ENCODE peak calls at places on chromosome 14, in nine cellular contexts. One of them, this sample, is unnamed. For H3K4me1, the result is how much of the 10 kb centered on the place peaks cover.

GRCh38 chr14:88841741-88842140 is 17.3 kb downstream of the TTC8 start:
- DNase-seq in neuronal stem cell: no peak
- DNase-seq in left lung: no peak
- DNase-seq in right cardiac atrium: no peak
- DNase-seq in body of pancreas: no peak
- DNase-seq in psoas muscle: no peak
- DNase-seq in tibial artery: no peak
- DNase-seq in CD4-positive, CD25-positive, alpha-beta regulatory T cell: no peak
- DNase-seq in adipocyte: no peak
- DNase-seq in this sample: no peak

GRCh38 chr14:70856851-70857498 is 47.7 kb upstream of the MAP3K9 start:
- DNase-seq in neuronal stem cell: no peak
- DNase-seq in left lung: no peak
- DNase-seq in right cardiac atrium: no peak
- DNase-seq in body of pancreas: no peak
- DNase-seq in psoas muscle: no peak
- DNase-seq in tibial artery: no peak
- DNase-seq in CD4-positive, CD25-positive, alpha-beta regulatory T cell: no peak
- DNase-seq in adipocyte: peak
- DNase-seq in this sample: no peak

GRCh38 chr14:92556863-92557543 is 43.4 kb downstream of the RIN3 start:
- DNase-seq in neuronal stem cell: no peak
- DNase-seq in left lung: peak
- DNase-seq in right cardiac atrium: no peak
- DNase-seq in body of pancreas: no peak
- DNase-seq in psoas muscle: no peak
- DNase-seq in tibial artery: no peak
- DNase-seq in CD4-positive, CD25-positive, alpha-beta regulatory T cell: no peak
- DNase-seq in adipocyte: no peak
- DNase-seq in this sample: no peak

GRCh38 chr14:88746042-88746441 is 46.7 kb downstream of the EML5 start:
- DNase-seq in neuronal stem cell: no peak
- DNase-seq in left lung: no peak
- DNase-seq in right cardiac atrium: no peak
- DNase-seq in body of pancreas: no peak
- DNase-seq in psoas muscle: no peak
- DNase-seq in tibial artery: no peak
- DNase-seq in CD4-positive, CD25-positive, alpha-beta regulatory T cell: no peak
- DNase-seq in adipocyte: peak
- DNase-seq in this sample: no peak

GRCh38 chr14:72847721-72848120 is 46.2 kb downstream of the DPF3 start:
- DNase-seq in neuronal stem cell: no peak
- DNase-seq in left lung: no peak
- DNase-seq in right cardiac atrium: no peak
- DNase-seq in body of pancreas: no peak
- DNase-seq in psoas muscle: no peak
- DNase-seq in tibial artery: no peak
- DNase-seq in CD4-positive, CD25-positive, alpha-beta regulatory T cell: no peak
- DNase-seq in adipocyte: no peak
- DNase-seq in this sample: no peak

GRCh38 chr14:77186911-77187648 is 5.5 kb downstream of the TMEM63C start:
- DNase-seq in neuronal stem cell: peak
- DNase-seq in left lung: peak
- DNase-seq in right cardiac atrium: no peak
- DNase-seq in body of pancreas: peak
- DNase-seq in psoas muscle: no peak
- DNase-seq in tibial artery: no peak
- DNase-seq in CD4-positive, CD25-positive, alpha-beta regulatory T cell: no peak
- DNase-seq in adipocyte: no peak
- DNase-seq in this sample: no peak

GRCh38 chr14:68318788-68319187 is 474.1 kb downstream of the ZFP36L1 start:
- DNase-seq in neuronal stem cell: no peak
- DNase-seq in left lung: no peak
- DNase-seq in right cardiac atrium: no peak
- DNase-seq in body of pancreas: no peak
- DNase-seq in psoas muscle: no peak
- DNase-seq in tibial artery: no peak
- DNase-seq in CD4-positive, CD25-positive, alpha-beta regulatory T cell: no peak
- DNase-seq in adipocyte: peak
- DNase-seq in this sample: no peak

GRCh38 chr14:66638688-66639087 is 130.7 kb downstream of the GPHN start:
- DNase-seq in neuronal stem cell: no peak
- DNase-seq in left lung: no peak
- DNase-seq in right cardiac atrium: no peak
- DNase-seq in body of pancreas: no peak
- DNase-seq in psoas muscle: no peak
- DNase-seq in tibial artery: no peak
- DNase-seq in CD4-positive, CD25-positive, alpha-beta regulatory T cell: no peak
- DNase-seq in adipocyte: peak
- DNase-seq in this sample: peak

GRCh38 chr14:95432152-95433093 is 84.0 kb downstream of the SYNE3 start:
- DNase-seq in neuronal stem cell: no peak
- DNase-seq in left lung: no peak
- DNase-seq in right cardiac atrium: peak
- DNase-seq in body of pancreas: peak
- DNase-seq in psoas muscle: peak
- DNase-seq in tibial artery: no peak
- DNase-seq in CD4-positive, CD25-positive, alpha-beta regulatory T cell: no peak
- DNase-seq in adipocyte: peak
- DNase-seq in this sample: peak

GRCh38 chr14:50813544-50813863 is 17.5 kb downstream of the NIN start:
- DNase-seq in neuronal stem cell: no peak
- DNase-seq in left lung: no peak
- DNase-seq in right cardiac atrium: no peak
- DNase-seq in body of pancreas: no peak
- DNase-seq in psoas muscle: no peak
- DNase-seq in tibial artery: no peak
- DNase-seq in CD4-positive, CD25-positive, alpha-beta regulatory T cell: peak
- DNase-seq in adipocyte: peak
- DNase-seq in this sample: no peak

GRCh38 chr14:36626150-36626549 is 35.5 kb upstream of the PAX9 start:
- DNase-seq in neuronal stem cell: no peak
- DNase-seq in left lung: no peak
- DNase-seq in right cardiac atrium: no peak
- DNase-seq in body of pancreas: no peak
- DNase-seq in psoas muscle: no peak
- DNase-seq in tibial artery: no peak
- DNase-seq in CD4-positive, CD25-positive, alpha-beta regulatory T cell: no peak
- DNase-seq in adipocyte: no peak
- DNase-seq in this sample: no peak

GRCh38 chr14:101109981-101110728 is 206.6 kb upstream of the RTL1 start:
- DNase-seq in neuronal stem cell: no peak
- DNase-seq in left lung: no peak
- DNase-seq in right cardiac atrium: no peak
- DNase-seq in body of pancreas: no peak
- DNase-seq in psoas muscle: no peak
- DNase-seq in tibial artery: peak
- DNase-seq in CD4-positive, CD25-positive, alpha-beta regulatory T cell: no peak
- DNase-seq in adipocyte: no peak
- DNase-seq in this sample: no peak

GRCh38 chr14:102900631-102901571 is 21.6 kb upstream of the AMN start:
- DNase-seq in neuronal stem cell: no peak
- DNase-seq in left lung: no peak
- DNase-seq in right cardiac atrium: no peak
- DNase-seq in body of pancreas: no peak
- DNase-seq in psoas muscle: no peak
- DNase-seq in tibial artery: no peak
- DNase-seq in CD4-positive, CD25-positive, alpha-beta regulatory T cell: peak
- DNase-seq in adipocyte: no peak
- DNase-seq in this sample: no peak

GRCh38 chr14:99602788-99603415 is 1.1 kb downstream of the CCDC85C start:
- DNase-seq in neuronal stem cell: no peak
- DNase-seq in left lung: no peak
- DNase-seq in right cardiac atrium: peak
- DNase-seq in body of pancreas: no peak
- DNase-seq in psoas muscle: no peak
- DNase-seq in tibial artery: no peak
- DNase-seq in CD4-positive, CD25-positive, alpha-beta regulatory T cell: no peak
- DNase-seq in adipocyte: no peak
- DNase-seq in this sample: no peak

GRCh38 chr14:61561144-61561543 is 134.2 kb upstream of the HIF1A start:
- DNase-seq in neuronal stem cell: no peak
- DNase-seq in left lung: no peak
- DNase-seq in right cardiac atrium: no peak
- DNase-seq in body of pancreas: no peak
- DNase-seq in psoas muscle: no peak
- DNase-seq in tibial artery: no peak
- DNase-seq in CD4-positive, CD25-positive, alpha-beta regulatory T cell: no peak
- DNase-seq in adipocyte: peak
- DNase-seq in this sample: peak

GRCh38 chr14:49770212-49770817 is 2.4 kb downstream of the KLHDC2 start:
- DNase-seq in neuronal stem cell: no peak
- DNase-seq in left lung: no peak
- DNase-seq in right cardiac atrium: no peak
- DNase-seq in body of pancreas: peak
- DNase-seq in psoas muscle: no peak
- DNase-seq in tibial artery: no peak
- DNase-seq in CD4-positive, CD25-positive, alpha-beta regulatory T cell: no peak
- DNase-seq in adipocyte: peak
- DNase-seq in this sample: no peak

GRCh38 chr14:91331761-91332447 is 85.7 kb downstream of the CCDC88C start:
- DNase-seq in neuronal stem cell: no peak
- DNase-seq in left lung: peak
- DNase-seq in right cardiac atrium: no peak
- DNase-seq in body of pancreas: no peak
- DNase-seq in psoas muscle: no peak
- DNase-seq in tibial artery: no peak
- DNase-seq in CD4-positive, CD25-positive, alpha-beta regulatory T cell: no peak
- DNase-seq in adipocyte: no peak
- DNase-seq in this sample: peak
- H3K4me1 ChIP-seq in neuronal stem cell: under half
- H3K4me1 ChIP-seq in left lung: under half
- H3K4me1 ChIP-seq in right cardiac atrium: under half
- H3K4me1 ChIP-seq in body of pancreas: under half
- H3K4me1 ChIP-seq in psoas muscle: under half
- H3K4me1 ChIP-seq in tibial artery: under half
- H3K4me1 ChIP-seq in CD4-positive, CD25-positive, alpha-beta regulatory T cell: half or more
- H3K4me1 ChIP-seq in adipocyte: under half
- H3K4me1 ChIP-seq in this sample: under half

GRCh38 chr14:74980746-74981661 is 21.7 kb upstream of the EIF2B2 start:
- DNase-seq in neuronal stem cell: peak
- DNase-seq in left lung: no peak
- DNase-seq in right cardiac atrium: peak
- DNase-seq in body of pancreas: no peak
- DNase-seq in psoas muscle: peak
- DNase-seq in tibial artery: peak
- DNase-seq in CD4-positive, CD25-positive, alpha-beta regulatory T cell: no peak
- DNase-seq in adipocyte: peak
- DNase-seq in this sample: peak

GRCh38 chr14:74979442-74980397 is 23.0 kb upstream of the EIF2B2 start:
- DNase-seq in neuronal stem cell: no peak
- DNase-seq in left lung: no peak
- DNase-seq in right cardiac atrium: peak
- DNase-seq in body of pancreas: no peak
- DNase-seq in psoas muscle: peak
- DNase-seq in tibial artery: peak
- DNase-seq in CD4-positive, CD25-positive, alpha-beta regulatory T cell: no peak
- DNase-seq in adipocyte: peak
- DNase-seq in this sample: peak

GRCh38 chr14:74981833-74982232 is 20.9 kb upstream of the EIF2B2 start:
- DNase-seq in neuronal stem cell: no peak
- DNase-seq in left lung: no peak
- DNase-seq in right cardiac atrium: no peak
- DNase-seq in body of pancreas: no peak
- DNase-seq in psoas muscle: no peak
- DNase-seq in tibial artery: no peak
- DNase-seq in CD4-positive, CD25-positive, alpha-beta regulatory T cell: no peak
- DNase-seq in adipocyte: no peak
- DNase-seq in this sample: no peak

GRCh38 chr14:74979029-74979428 is 23.6 kb upstream of the PGF start:
- DNase-seq in neuronal stem cell: no peak
- DNase-seq in left lung: no peak
- DNase-seq in right cardiac atrium: no peak
- DNase-seq in body of pancreas: no peak
- DNase-seq in psoas muscle: no peak
- DNase-seq in tibial artery: no peak
- DNase-seq in CD4-positive, CD25-positive, alpha-beta regulatory T cell: no peak
- DNase-seq in adipocyte: no peak
- DNase-seq in this sample: no peak

GRCh38 chr14:74980398-74980745 is 22.3 kb upstream of the EIF2B2 start:
- DNase-seq in neuronal stem cell: no peak
- DNase-seq in left lung: no peak
- DNase-seq in right cardiac atrium: no peak
- DNase-seq in body of pancreas: no peak
- DNase-seq in psoas muscle: peak
- DNase-seq in tibial artery: no peak
- DNase-seq in CD4-positive, CD25-positive, alpha-beta regulatory T cell: no peak
- DNase-seq in adipocyte: no peak
- DNase-seq in this sample: peak
- H3K4me1 ChIP-seq in neuronal stem cell: half or more
- H3K4me1 ChIP-seq in left lung: under half
- H3K4me1 ChIP-seq in right cardiac atrium: under half
- H3K4me1 ChIP-seq in body of pancreas: under half
- H3K4me1 ChIP-seq in psoas muscle: under half
- H3K4me1 ChIP-seq in tibial artery: half or more
- H3K4me1 ChIP-seq in CD4-positive, CD25-positive, alpha-beta regulatory T cell: under half
- H3K4me1 ChIP-seq in adipocyte: under half
- H3K4me1 ChIP-seq in this sample: half or more

DNA sequence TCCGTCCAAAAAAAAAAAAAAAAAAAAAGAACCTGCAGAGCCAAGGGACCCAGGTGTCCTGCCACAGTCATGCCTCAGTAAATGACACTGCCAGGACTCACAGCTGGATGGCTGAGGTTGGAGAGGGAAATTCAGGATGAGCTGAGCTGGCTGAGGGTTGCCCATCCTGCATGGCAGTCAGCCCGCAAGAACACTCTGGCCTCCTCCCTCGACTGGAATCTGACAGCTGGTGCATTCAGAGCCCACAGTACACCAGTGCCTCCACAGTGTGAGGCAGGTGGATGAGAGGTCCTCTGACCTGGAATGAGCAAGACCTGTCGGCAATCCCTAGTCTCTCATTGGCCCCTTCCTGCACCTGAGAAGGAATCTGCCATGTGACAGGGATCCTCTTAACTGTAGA is 74.4 kb upstream of the GPR68 start:
- DNase-seq in neuronal stem cell: no peak
- DNase-seq in left lung: no peak
- DNase-seq in right cardiac atrium: no peak
- DNase-seq in body of pancreas: no peak
- DNase-seq in psoas muscle: no peak
- DNase-seq in tibial artery: no peak
- DNase-seq in CD4-positive, CD25-positive, alpha-beta regulatory T cell: no peak
- DNase-seq in adipocyte: no peak
- DNase-seq in this sample: no peak
- H3K4me1 ChIP-seq in neuronal stem cell: under half
- H3K4me1 ChIP-seq in left lung: under half
- H3K4me1 ChIP-seq in right cardiac atrium: under half
- H3K4me1 ChIP-seq in body of pancreas: under half
- H3K4me1 ChIP-seq in psoas muscle: under half
- H3K4me1 ChIP-seq in tibial artery: under half
- H3K4me1 ChIP-seq in CD4-positive, CD25-positive, alpha-beta regulatory T cell: half or more
- H3K4me1 ChIP-seq in adipocyte: under half
- H3K4me1 ChIP-seq in this sample: under half

DNA sequence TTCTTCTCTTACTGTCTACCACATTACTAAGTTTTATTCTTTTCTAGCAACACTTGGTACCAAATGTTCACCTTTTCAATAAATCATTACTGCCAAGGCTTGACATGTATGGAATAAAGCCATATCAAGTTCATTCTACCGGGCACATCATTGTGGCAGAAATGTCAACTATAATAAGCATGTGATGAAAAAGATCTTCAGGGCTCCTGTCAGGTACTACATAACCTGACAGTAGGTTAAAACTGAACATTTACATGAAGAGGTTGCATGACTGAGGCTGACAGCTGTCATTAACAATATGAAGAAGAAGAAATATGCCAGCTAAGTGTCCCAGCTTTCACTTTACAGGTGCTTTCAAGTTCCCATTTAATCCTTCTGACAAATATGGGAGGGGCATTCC is 178.9 kb downstream of the KCNH5 start:
- DNase-seq in neuronal stem cell: no peak
- DNase-seq in left lung: no peak
- DNase-seq in right cardiac atrium: no peak
- DNase-seq in body of pancreas: no peak
- DNase-seq in psoas muscle: no peak
- DNase-seq in tibial artery: no peak
- DNase-seq in CD4-positive, CD25-positive, alpha-beta regulatory T cell: no peak
- DNase-seq in adipocyte: no peak
- DNase-seq in this sample: no peak
- H3K4me1 ChIP-seq in neuronal stem cell: under half
- H3K4me1 ChIP-seq in left lung: under half
- H3K4me1 ChIP-seq in right cardiac atrium: under half
- H3K4me1 ChIP-seq in body of pancreas: under half
- H3K4me1 ChIP-seq in psoas muscle: under half
- H3K4me1 ChIP-seq in tibial artery: under half
- H3K4me1 ChIP-seq in CD4-positive, CD25-positive, alpha-beta regulatory T cell: under half
- H3K4me1 ChIP-seq in adipocyte: under half
- H3K4me1 ChIP-seq in this sample: under half